ENCODE peak calls at places on chromosomes 3 and 15, in ten cellular contexts. L, J, D, Q, Y, N, O, C, R and I are unnamed samples.

GRCh38 chr3:12405432-12406272 is 78.6 kb upstream of the TSEN2 start:
- DNase-seq in L (no peak), J (peak), D (peak), Q (peak), Y (no peak), N (peak), O (no peak), C (peak), R (no peak), I (no peak)

GRCh38 chr3:57512174-57512573 is 32.0 kb downstream of the DNAH12 start:
- DNase-seq in L (no peak), J (no peak), D (no peak), Q (peak), Y (no peak), N (no peak), O (no peak), C (no peak), R (no peak), I (no peak)

GRCh38 chr3:182465301-182466185 is 327.8 kb upstream of the ATP11B start:
- DNase-seq in L (no peak), J (no peak), D (no peak), Q (no peak), Y (no peak), N (no peak), O (no peak), C (no peak), R (no peak), I (no peak)

GRCh38 chr3:155407331-155407730 is 113.8 kb upstream of the STRIT1 start:
- DNase-seq in L (no peak), J (no peak), D (no peak), Q (peak), Y (no peak), N (no peak), O (no peak), C (no peak), R (no peak), I (no peak)

GRCh38 chr15:29364429-29365078 is 94.9 kb upstream of the NSMCE3 start:
- DNase-seq in L (no peak), J (no peak), D (peak), Q (peak), Y (no peak), N (no peak), O (no peak), C (no peak), R (no peak), I (peak)

GRCh38 chr15:81372571-81372970 is 1.4 kb downstream of the TMC3 start:
- DNase-seq in L (no peak), J (no peak), D (no peak), Q (no peak), Y (no peak), N (no peak), O (no peak), C (no peak), R (no peak), I (no peak)

GRCh38 chr15:41115652-41116115 is 396 bp downstream of the INO80 start:
- DNase-seq in L (no peak), J (peak), D (peak), Q (peak), Y (no peak), N (peak), O (peak), C (peak), R (no peak), I (peak)

GRCh38 chr15:50889589-50889988 is 18.9 kb upstream of the AP4E1 start:
- DNase-seq in L (no peak), J (no peak), D (no peak), Q (no peak), Y (no peak), N (no peak), O (no peak), C (no peak), R (no peak), I (no peak)

GRCh38 chr3:65939841-65940246 is 98.9 kb downstream of the MAGI1 start:
- DNase-seq in L (no peak), J (no peak), D (peak), Q (peak), Y (no peak), N (no peak), O (no peak), C (no peak), R (no peak), I (no peak)

GRCh38 chr3:127820871-127821853 is 1.2 kb downstream of the MGLL start:
- DNase-seq in L (peak), J (no peak), D (peak), Q (peak), Y (no peak), N (peak), O (peak), C (peak), R (no peak), I (no peak)

GRCh38 chr3:136883967-136884720 is 22.1 kb downstream of the NCK1 start:
- DNase-seq in L (peak), J (no peak), D (no peak), Q (no peak), Y (no peak), N (no peak), O (no peak), C (no peak), R (no peak), I (no peak)

GRCh38 chr15:67125589-67126502 is 60.4 kb downstream of the SMAD3 start:
- DNase-seq in L (no peak), J (peak), D (no peak), Q (peak), Y (no peak), N (peak), O (no peak), C (no peak), R (peak), I (no peak)

GRCh38 chr15:78879517-78880241 is 7.0 kb downstream of the MORF4L1 start:
- DNase-seq in L (no peak), J (no peak), D (no peak), Q (peak), Y (no peak), N (no peak), O (no peak), C (no peak), R (no peak), I (no peak)

GRCh38 chr15:92494791-92495190 is 101.1 kb downstream of the ST8SIA2 start:
- DNase-seq in L (no peak), J (no peak), D (no peak), Q (no peak), Y (no peak), N (no peak), O (no peak), C (no peak), R (no peak), I (no peak)

GRCh38 chr3:131033480-131034080 is 6.9 kb downstream of the NEK11 start:
- DNase-seq in L (peak), J (no peak), D (no peak), Q (peak), Y (peak), N (no peak), O (peak), C (no peak), R (peak), I (peak)

GRCh38 chr15:100340721-100341661 is 784 bp downstream of the ADAMTS17 start:
- DNase-seq in L (no peak), J (no peak), D (peak), Q (no peak), Y (no peak), N (peak), O (no peak), C (no peak), R (peak), I (no peak)

GRCh38 chr3:104273046-104273649 is 1093.6 kb upstream of the ALCAM start:
- DNase-seq in L (no peak), J (no peak), D (no peak), Q (peak), Y (peak), N (no peak), O (no peak), C (no peak), R (no peak), I (peak)
- TF ChIP-seq CTCF in L (peak), J (peak), D (peak), Q (peak), Y (peak), N (peak), O (peak), C (peak), R (peak), I (peak)

GRCh38 chr3:175127075-175127662 is 268.0 kb downstream of the NAALADL2 start:
- DNase-seq in L (no peak), J (no peak), D (no peak), Q (no peak), Y (no peak), N (no peak), O (no peak), C (no peak), R (no peak), I (no peak)

GRCh38 chr3:175121225-175121624 is 262.1 kb downstream of the NAALADL2 start:
- DNase-seq in L (no peak), J (no peak), D (peak), Q (no peak), Y (no peak), N (no peak), O (peak), C (no peak), R (no peak), I (no peak)
- TF ChIP-seq CTCF in L (no peak), J (no peak), D (peak), Q (peak), Y (peak), N (no peak), O (no peak), C (peak), R (no peak), I (peak)

DNA sequence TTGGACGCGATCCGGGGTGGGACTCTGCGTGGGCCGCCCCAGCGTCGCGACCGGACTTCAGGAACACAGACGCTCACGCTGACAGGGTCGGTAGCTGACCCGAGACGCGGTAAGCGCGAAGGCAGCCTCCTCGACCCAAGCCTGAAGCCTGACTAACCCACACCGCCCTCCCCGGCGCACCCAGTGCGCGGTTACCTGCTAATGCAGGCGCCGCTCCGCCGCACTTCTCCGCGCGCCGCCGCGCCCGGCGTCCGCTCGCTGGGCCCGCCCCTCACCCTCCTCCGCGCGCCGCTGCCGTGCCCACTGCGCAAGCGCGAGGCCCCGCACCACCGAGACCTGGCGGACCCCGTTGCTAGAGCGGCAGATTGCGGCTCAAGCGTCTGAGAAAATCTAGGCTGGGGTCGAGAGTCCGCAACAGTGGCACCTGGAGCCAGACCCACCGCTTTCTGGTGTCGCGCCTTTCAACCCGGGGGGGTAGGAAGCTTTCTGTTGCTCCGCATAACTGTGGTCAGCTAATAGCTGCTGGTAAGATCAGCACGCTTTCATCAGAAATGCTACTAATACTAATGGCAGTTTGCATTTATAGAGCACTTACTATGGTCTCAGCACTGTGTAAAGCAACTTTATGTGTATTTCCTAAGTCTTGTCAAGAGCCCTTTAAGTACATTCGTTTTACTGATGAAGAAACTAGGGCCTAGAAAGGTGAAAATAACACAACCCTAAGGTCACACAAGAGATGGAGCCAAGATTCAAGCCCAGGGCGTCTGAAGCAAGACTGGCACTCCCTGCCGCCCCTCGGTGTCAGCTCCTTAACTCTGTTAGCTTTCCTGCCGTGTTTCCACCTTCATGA is at the start of gene TBCCD1:
- DNase-seq in L (peak), J (peak), D (peak), Q (peak), Y (peak), N (peak), O (peak), C (peak), R (peak), I (peak)
- TF ChIP-seq CTCF in L (no peak), J (no peak), D (no peak), Q (no peak), Y (no peak), N (no peak), O (no peak), C (no peak), R (no peak), I (no peak)

GRCh38 chr15:65929573-65929972 is 60.3 kb downstream of the RAB11A start:
- DNase-seq in L (no peak), J (no peak), D (no peak), Q (no peak), Y (no peak), N (no peak), O (no peak), C (no peak), R (no peak), I (no peak)

GRCh38 chr15:65926899-65927298 is 57.6 kb downstream of the RAB11A start:
- DNase-seq in L (peak), J (no peak), D (no peak), Q (no peak), Y (no peak), N (no peak), O (no peak), C (no peak), R (no peak), I (no peak)

GRCh38 chr15:65925338-65925737 is 56.0 kb downstream of the RAB11A start:
- DNase-seq in L (no peak), J (no peak), D (no peak), Q (no peak), Y (no peak), N (no peak), O (no peak), C (no peak), R (no peak), I (no peak)

GRCh38 chr15:65926459-65926858 is 57.2 kb downstream of the RAB11A start:
- DNase-seq in L (no peak), J (no peak), D (no peak), Q (no peak), Y (no peak), N (no peak), O (no peak), C (no peak), R (no peak), I (no peak)

DNA sequence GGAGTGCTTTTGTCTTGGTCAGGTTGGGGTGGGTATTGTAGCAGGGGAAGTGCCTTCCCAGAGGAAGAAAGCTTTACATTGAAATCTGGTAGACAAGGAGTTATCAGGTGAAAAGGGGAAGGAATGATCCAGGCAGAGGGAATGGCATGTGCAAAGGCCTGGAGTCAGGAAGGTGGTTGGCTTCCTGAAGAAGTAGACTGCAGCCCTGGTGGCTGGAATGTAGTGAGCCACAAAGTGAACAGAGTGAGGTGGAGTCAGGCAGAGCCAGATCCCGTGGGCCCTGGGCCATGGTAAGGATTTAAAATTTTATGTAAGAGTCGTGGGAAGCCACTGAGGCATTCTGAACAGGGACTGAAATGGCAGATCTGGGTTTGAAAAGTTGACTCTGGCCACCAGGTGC is 58.3 kb downstream of the RAB11A start:
- DNase-seq in L (no peak), J (no peak), D (peak), Q (peak), Y (no peak), N (no peak), O (no peak), C (no peak), R (no peak), I (no peak)
- TF ChIP-seq CTCF in L (no peak), J (no peak), D (peak), Q (peak), Y (no peak), N (no peak), O (no peak), C (no peak), R (no peak), I (peak)

GRCh38 chr3:171454026-171454425 is 6.2 kb downstream of the TNIK start:
- DNase-seq in L (no peak), J (no peak), D (no peak), Q (no peak), Y (no peak), N (no peak), O (no peak), C (no peak), R (peak), I (no peak)

GRCh38 chr3:171455603-171456550 is 4.3 kb downstream of the TNIK start:
- DNase-seq in L (no peak), J (no peak), D (no peak), Q (no peak), Y (no peak), N (no peak), O (no peak), C (no peak), R (no peak), I (no peak)

GRCh38 chr3:171456765-171457164 is 3.4 kb downstream of the TNIK start:
- DNase-seq in L (no peak), J (no peak), D (no peak), Q (no peak), Y (no peak), N (no peak), O (no peak), C (no peak), R (no peak), I (no peak)

GRCh38 chr3:171451915-171452707 is 8.1 kb downstream of the TNIK start:
- DNase-seq in L (no peak), J (no peak), D (no peak), Q (no peak), Y (no peak), N (no peak), O (no peak), C (no peak), R (no peak), I (no peak)

GRCh38 chr3:171453175-171453868 is 6.9 kb downstream of the TNIK start:
- DNase-seq in L (no peak), J (no peak), D (peak), Q (peak), Y (peak), N (no peak), O (peak), C (no peak), R (peak), I (peak)
- TF ChIP-seq CTCF in L (no peak), J (no peak), D (peak), Q (no peak), Y (peak), N (peak), O (peak), C (no peak), R (peak), I (peak)

GRCh38 chr3:42935472-42935871 is 29.5 kb downstream of the ZNF662 start:
- DNase-seq in L (no peak), J (no peak), D (no peak), Q (no peak), Y (no peak), N (no peak), O (no peak), C (no peak), R (no peak), I (no peak)

GRCh38 chr3:42934111-42934510 is 28.2 kb downstream of the ZNF662 start:
- DNase-seq in L (no peak), J (no peak), D (no peak), Q (no peak), Y (no peak), N (no peak), O (no peak), C (no peak), R (no peak), I (no peak)

GRCh38 chr3:42936157-42936981 is 30.4 kb downstream of the ZNF662 start:
- DNase-seq in L (no peak), J (no peak), D (no peak), Q (peak), Y (no peak), N (peak), O (peak), C (peak), R (no peak), I (no peak)

GRCh38 chr3:42934910-42935309 is 29.0 kb downstream of the ZNF662 start:
- DNase-seq in L (no peak), J (no peak), D (no peak), Q (no peak), Y (no peak), N (no peak), O (no peak), C (no peak), R (no peak), I (no peak)

GRCh38 chr3:42937334-42937733 is 31.4 kb downstream of the ZNF662 start:
- DNase-seq in L (no peak), J (no peak), D (no peak), Q (no peak), Y (no peak), N (no peak), O (no peak), C (no peak), R (no peak), I (no peak)
- TF ChIP-seq CTCF in L (no peak), J (no peak), D (no peak), Q (no peak), Y (no peak), N (no peak), O (no peak), C (no peak), R (no peak), I (no peak)